ENCODE peak calls at places on chromosomes 1 and 21, in nine cellular contexts. K is heart right ventricle, J is transverse colon, C is aorta, T is MM.1S, B is A549, U is ovary, H is A673, F is tibial artery. E is an unnamed sample. For H3K4me1, the result is how much of the 10 kb centered on the place peaks cover.

GRCh38 chr21:41894922-41895557 is 15.9 kb upstream of the PRDM15 start:
- DNase-seq in J (no peak), H (no peak), U (no peak), F (no peak), C (no peak), T (no peak), B (no peak), K (no peak), E (no peak)

GRCh38 chr1:3188150-3188971 is 119.4 kb downstream of the PRDM16 start:
- DNase-seq in F (peak), T (no peak), U (no peak), B (no peak), H (no peak), J (no peak), K (no peak), C (no peak), E (no peak)

GRCh38 chr21:25813917-25814316 is 79.1 kb downstream of the GABPA start:
- DNase-seq in J (no peak), H (no peak), B (no peak), C (no peak), K (no peak), T (no peak), F (no peak), U (no peak), E (peak)

GRCh38 chr1:65163193-65163805 is 15.3 kb downstream of the AK4 start:
- DNase-seq in J (no peak), H (no peak), K (no peak), F (no peak), U (no peak), B (no peak), T (no peak), C (no peak), E (no peak)

GRCh38 chr1:147635342-147635741 is 35.0 kb downstream of the ACP6 start:
- DNase-seq in T (no peak), H (no peak), B (no peak), C (no peak), U (no peak), J (no peak), F (no peak), K (no peak), E (no peak)

GRCh38 chr1:3651011-3651938 is 1.0 kb upstream of the TP73 start:
- DNase-seq in F (no peak), K (no peak), U (no peak), C (peak), T (no peak), J (no peak), B (no peak), H (no peak), E (no peak)

GRCh38 chr1:25036117-25036546 is 106.1 kb upstream of the RUNX3 start:
- DNase-seq in C (no peak), F (no peak), H (no peak), U (no peak), T (no peak), K (no peak), B (no peak), J (no peak), E (no peak)

GRCh38 chr1:19079983-19080472 is 123.6 kb upstream of the IFFO2 start:
- DNase-seq in U (no peak), F (no peak), K (no peak), J (no peak), H (no peak), C (no peak), T (no peak), B (no peak), E (no peak)

GRCh38 chr1:153592706-153593105 is 20.2 kb downstream of the S100A16 start:
- DNase-seq in K (no peak), H (no peak), B (no peak), U (no peak), F (no peak), C (no peak), T (no peak), J (no peak), E (no peak)

GRCh38 chr1:24080131-24080530 is 31.8 kb downstream of the MYOM3 start:
- DNase-seq in K (peak), C (no peak), B (no peak), T (no peak), H (no peak), J (no peak), F (no peak), U (no peak), E (no peak)

GRCh38 chr1:64854674-64855073 is 109.8 kb downstream of the RAVER2 start:
- DNase-seq in C (no peak), J (no peak), U (no peak), T (no peak), H (no peak), K (no peak), F (no peak), B (no peak), E (no peak)

GRCh38 chr1:25774921-25775774 is 24.8 kb upstream of the SELENON start:
- DNase-seq in B (no peak), J (peak), F (no peak), C (no peak), U (no peak), T (no peak), H (no peak), K (no peak), E (peak)

GRCh38 chr1:97849350-97850339 is 71.2 kb downstream of the DPYD start:
- DNase-seq in B (peak), T (peak), C (no peak), H (peak), J (no peak), U (no peak), F (no peak), K (no peak), E (no peak)

GRCh38 chr1:38561110-38561509 is 298.5 kb downstream of the RRAGC start:
- DNase-seq in U (no peak), K (no peak), T (no peak), J (no peak), H (no peak), F (no peak), C (no peak), B (no peak), E (no peak)

GRCh38 chr1:229991104-229991513 is 75.9 kb upstream of the GALNT2 start:
- DNase-seq in U (no peak), T (no peak), J (no peak), H (no peak), B (no peak), K (no peak), F (no peak), C (no peak), E (no peak)

GRCh38 chr1:37858931-37859506 is 373 bp downstream of the MTF1 start:
- DNase-seq in J (peak), F (no peak), T (peak), H (no peak), K (no peak), B (no peak), U (no peak), C (no peak), E (no peak)

GRCh38 chr1:96329121-96329520 is 392.5 kb upstream of the PTBP2 start:
- DNase-seq in U (no peak), H (peak), K (no peak), J (no peak), F (no peak), B (no peak), T (no peak), C (no peak), E (no peak)

GRCh38 chr1:244548558-244549115 is 87.6 kb downstream of the CATSPERE start:
- DNase-seq in T (no peak), J (no peak), K (no peak), H (no peak), B (no peak), C (no peak), F (no peak), U (no peak), E (no peak)

GRCh38 chr1:78279051-78279450 is 211.7 kb upstream of the PTGFR start:
- DNase-seq in T (no peak), K (no peak), C (no peak), B (no peak), F (no peak), U (no peak), H (no peak), J (no peak), E (peak)

GRCh38 chr1:173560300-173560699 is 42.6 kb downstream of the SLC9C2 start:
- DNase-seq in F (no peak), H (no peak), T (no peak), J (no peak), U (no peak), K (no peak), C (no peak), B (no peak), E (no peak)

GRCh38 chr1:218620956-218621355 is 275.8 kb downstream of the TGFB2 start:
- DNase-seq in J (no peak), B (peak), H (no peak), K (no peak), C (no peak), F (no peak), T (no peak), U (no peak), E (no peak)

GRCh38 chr1:205571747-205572146 is 60.1 kb downstream of the ELK4 start:
- DNase-seq in T (no peak), F (no peak), B (no peak), C (no peak), H (no peak), U (no peak), J (peak), K (no peak), E (no peak)

GRCh38 chr1:10431065-10431730 is 965 bp downstream of the CENPS start:
- DNase-seq in J (no peak), K (no peak), U (no peak), H (peak), C (no peak), T (peak), B (no peak), F (no peak), E (no peak)

GRCh38 chr1:238592586-238592985 is 701.9 kb upstream of the ZP4 start:
- DNase-seq in J (no peak), T (no peak), C (no peak), K (no peak), F (no peak), U (no peak), H (no peak), B (no peak), E (no peak)

GRCh38 chr1:6727535-6727934 is 25.9 kb upstream of the DNAJC11 start:
- DNase-seq in U (no peak), C (peak), B (peak), K (peak), F (peak), H (peak), T (peak), J (peak), E (peak)

GRCh38 chr1:91406773-91407389 is 2.2 kb upstream of the HFM1 start:
- DNase-seq in C (no peak), B (no peak), H (peak), U (no peak), T (no peak), F (no peak), K (no peak), J (no peak), E (no peak)

GRCh38 chr1:53381790-53382401 is 54.0 kb upstream of the LRP8 start:
- DNase-seq in C (no peak), H (no peak), J (no peak), F (no peak), T (no peak), B (peak), U (no peak), K (no peak), E (no peak)

GRCh38 chr1:241292973-241293372 is 64.0 kb downstream of the RGS7 start:
- DNase-seq in J (no peak), U (no peak), B (no peak), K (no peak), F (no peak), H (no peak), C (no peak), T (no peak), E (no peak)

GRCh38 chr21:46038871-46039397 is 57.4 kb downstream of the COL6A1 start:
- DNase-seq in J (no peak), H (no peak), K (peak), T (no peak), B (no peak), F (peak), U (peak), C (peak), E (no peak)

GRCh38 chr1:100362821-100363466 is 10.6 kb downstream of the CDC14A start:
- DNase-seq in K (no peak), H (peak), J (no peak), U (no peak), B (no peak), F (no peak), C (no peak), T (no peak), E (no peak)

GRCh38 chr1:100361249-100362089 is 9.2 kb downstream of the CDC14A start:
- DNase-seq in T (no peak), C (no peak), H (peak), B (no peak), U (no peak), K (no peak), F (no peak), J (no peak), E (no peak)

GRCh38 chr1:100359139-100359538 is 6.8 kb downstream of the CDC14A start:
- DNase-seq in U (no peak), B (no peak), K (no peak), C (no peak), J (no peak), H (no peak), T (no peak), F (no peak), E (no peak)

GRCh38 chr1:100358210-100358609 is 5.9 kb downstream of the CDC14A start:
- DNase-seq in B (no peak), T (no peak), K (no peak), U (no peak), J (no peak), C (no peak), F (no peak), H (peak), E (no peak)

DNA sequence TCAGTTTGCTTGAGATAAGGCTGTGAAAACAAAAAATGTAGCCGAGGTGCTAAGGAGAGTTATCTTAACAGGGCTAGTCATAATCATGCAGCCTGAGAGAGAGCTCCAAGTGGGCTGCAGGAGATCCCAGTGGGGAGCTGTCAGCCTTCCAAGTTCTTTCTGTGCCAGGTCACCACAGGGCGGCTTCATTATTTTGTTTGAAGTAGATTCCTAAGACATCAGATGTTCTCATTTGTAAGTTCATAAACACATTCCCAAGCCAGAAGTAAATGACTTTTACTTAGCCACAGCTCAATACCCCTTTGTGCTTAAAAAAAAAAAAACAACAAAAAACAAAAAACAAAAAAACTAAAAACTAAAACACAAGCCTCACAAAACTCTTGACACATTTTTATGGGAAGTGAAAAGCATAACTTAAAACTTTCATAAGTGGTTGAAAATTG is 8.5 kb downstream of the CDC14A start:
- DNase-seq in K (peak), F (no peak), J (no peak), H (peak), T (no peak), U (peak), C (no peak), B (no peak), E (no peak)
- H3K4me1 ChIP-seq in K (half or more), F (under half), J (under half), H (under half), T (under half), U (under half), C (under half), B (under half), E (under half)

DNA sequence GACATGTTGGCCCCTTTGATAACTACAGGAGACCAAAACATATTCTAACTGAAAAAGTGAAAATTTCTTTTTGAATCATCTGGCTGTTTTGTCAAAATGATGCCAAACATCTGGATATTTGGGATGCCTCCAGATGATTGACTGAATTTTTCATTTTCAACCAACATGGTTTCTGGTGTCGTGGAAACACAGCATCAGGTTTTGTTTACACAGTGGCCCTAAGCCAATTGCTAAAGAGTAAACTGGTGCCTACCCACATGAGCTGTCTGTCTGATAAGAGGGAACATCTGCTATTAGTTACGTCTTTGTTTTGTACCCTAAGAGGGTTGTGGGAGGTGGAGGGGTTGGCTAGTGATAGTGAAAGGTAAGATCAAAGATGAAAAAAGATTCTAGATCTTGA is 204.8 kb downstream of the KCNK2 start:
- DNase-seq in B (no peak), H (no peak), U (no peak), K (no peak), C (no peak), T (no peak), F (no peak), J (no peak), E (no peak)
- H3K4me3 ChIP-seq in B (no peak), H (no peak), U (no peak), K (no peak), C (no peak), T (no peak), F (no peak), J (no peak), E (no peak)

GRCh38 chr1:51636765-51637522 is 20.1 kb downstream of the OSBPL9 start:
- DNase-seq in T (no peak), C (peak), H (no peak), B (no peak), U (peak), F (peak), J (peak), K (no peak), E (peak)

GRCh38 chr1:51634618-51635017 is 17.7 kb downstream of the OSBPL9 start:
- DNase-seq in K (no peak), F (no peak), U (no peak), B (no peak), H (no peak), J (no peak), T (no peak), C (no peak), E (no peak)

GRCh38 chr1:51636191-51636590 is 19.3 kb downstream of the OSBPL9 start:
- DNase-seq in C (no peak), K (no peak), U (no peak), H (no peak), J (no peak), F (no peak), B (no peak), T (no peak), E (no peak)

GRCh38 chr1:51638350-51638749 is 21.5 kb downstream of the OSBPL9 start:
- DNase-seq in U (no peak), J (no peak), B (no peak), T (no peak), F (no peak), H (no peak), K (no peak), C (no peak), E (no peak)

DNA sequence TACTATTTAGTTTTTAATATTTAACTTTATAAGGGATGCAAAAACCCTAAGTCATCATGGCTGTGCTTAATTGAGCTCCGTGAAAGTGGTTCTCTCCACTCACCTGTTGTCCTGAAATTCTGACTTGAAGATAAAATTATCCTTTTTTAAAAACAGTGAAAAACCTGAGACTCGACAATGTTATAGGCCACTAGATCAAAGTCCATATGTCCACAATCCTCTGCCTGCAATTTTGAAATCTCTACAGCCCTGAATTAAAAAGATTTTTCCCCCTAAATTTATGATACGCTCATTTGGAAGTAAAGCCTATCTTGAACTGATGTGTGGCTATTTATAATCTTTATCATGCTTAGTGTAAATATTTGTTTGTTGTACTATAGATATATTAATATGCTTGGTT is 18.7 kb downstream of the OSBPL9 start:
- DNase-seq in T (no peak), U (no peak), J (no peak), H (no peak), K (no peak), B (no peak), F (no peak), C (no peak), E (no peak)
- H3K4me1 ChIP-seq in T (under half), U (under half), J (under half), H (under half), K (under half), B (half or more), F (under half), C (under half), E (under half)

GRCh38 chr1:31714442-31715096 is 10.8 kb upstream of the COL16A1 start:
- DNase-seq in H (peak), K (peak), F (peak), U (peak), T (peak), C (peak), J (peak), B (peak), E (peak)
- H3K4me3 ChIP-seq in H (peak), K (peak), F (peak), U (peak), T (peak), C (no peak), J (peak), B (peak), E (peak)

GRCh38 chr1:13642306-13643004 is 57.5 kb upstream of the PRDM2 start:
- DNase-seq in K (no peak), C (no peak), F (no peak), B (no peak), H (no peak), U (no peak), T (peak), J (no peak), E (no peak)
- H3K4me1 ChIP-seq in K (under half), C (under half), F (under half), B (under half), H (under half), U (under half), T (under half), J (under half), E (under half)

GRCh38 chr1:152244576-152244975 is 20.6 kb upstream of the HRNR start:
- DNase-seq in T (no peak), F (no peak), B (no peak), U (no peak), H (no peak), C (no peak), K (no peak), J (no peak), E (no peak)
- H3K4me3 ChIP-seq in T (no peak), F (no peak), B (no peak), U (no peak), H (no peak), C (no peak), K (no peak), J (no peak), E (no peak)

GRCh38 chr1:234969630-234970370 is 158.8 kb downstream of the TOMM20 start:
- DNase-seq in F (no peak), J (no peak), U (peak), T (no peak), H (peak), K (peak), C (peak), B (no peak), E (peak)

GRCh38 chr1:234965128-234965527 is 163.5 kb downstream of the TOMM20 start:
- DNase-seq in C (no peak), B (no peak), K (no peak), J (no peak), F (no peak), T (no peak), U (no peak), H (no peak), E (no peak)

GRCh38 chr1:234968470-234968869 is 160.2 kb downstream of the TOMM20 start:
- DNase-seq in K (no peak), C (no peak), U (no peak), J (no peak), T (no peak), H (no peak), B (no peak), F (no peak), E (no peak)

GRCh38 chr1:234969011-234969441 is 159.6 kb downstream of the TOMM20 start:
- DNase-seq in H (no peak), B (no peak), F (no peak), T (no peak), C (no peak), U (no peak), K (no peak), J (no peak), E (peak)

GRCh38 chr1:234967121-234967520 is 161.5 kb downstream of the TOMM20 start:
- DNase-seq in K (no peak), C (no peak), F (no peak), T (no peak), H (no peak), U (no peak), B (no peak), J (no peak), E (no peak)
- H3K4me1 ChIP-seq in K (half or more), C (under half), F (under half), T (under half), H (under half), U (under half), B (half or more), J (half or more), E (under half)

GRCh38 chr1:32754282-32755097 is 51.9 kb upstream of the SYNC start:
- DNase-seq in U (peak), F (no peak), J (no peak), T (no peak), H (peak), C (no peak), K (no peak), B (no peak), E (peak)

GRCh38 chr1:32755810-32756159 is 53.2 kb upstream of the SYNC start:
- DNase-seq in C (no peak), K (no peak), J (no peak), U (no peak), F (no peak), T (no peak), B (no peak), H (no peak), E (no peak)

GRCh38 chr1:32757213-32757895 is 54.8 kb upstream of the SYNC start:
- DNase-seq in K (no peak), J (peak), B (no peak), T (no peak), U (no peak), C (no peak), F (no peak), H (no peak), E (peak)

GRCh38 chr1:32753532-32754281 is 51.1 kb upstream of the SYNC start:
- DNase-seq in T (peak), U (peak), F (peak), H (peak), B (no peak), C (no peak), J (peak), K (peak), E (peak)

GRCh38 chr1:32755098-32755809 is 52.7 kb upstream of the SYNC start:
- DNase-seq in C (no peak), U (peak), T (no peak), H (no peak), K (no peak), B (no peak), F (no peak), J (no peak), E (no peak)
- H3K4me3 ChIP-seq in C (no peak), U (peak), T (no peak), H (peak), K (peak), B (no peak), F (peak), J (peak), E (peak)

E was measured in SJCRH30.